ENCODE peak calls at places on chromosome 19, in seven cellular contexts. R, G, B, M, N, S and L are unnamed samples.

GRCh38 chr19:38592940-38593339 is 24.8 kb downstream of the MAP4K1 start:
- DNase-seq in R (no peak), S (no peak), N (no peak), B (no peak), M (no peak), G (no peak), L (no peak)

GRCh38 chr19:35746087-35746462 is 624 bp downstream of the PSENEN start:
- DNase-seq in M (no peak), G (no peak), S (no peak), N (no peak), B (no peak), R (no peak), L (no peak)

GRCh38 chr19:47430041-47430802 is 10.9 kb upstream of the MEIS3 start:
- DNase-seq in B (peak; percentile 41), S (peak; percentile 45), R (no peak), G (peak; percentile 74), N (no peak), M (peak; percentile 49), L (no peak)

GRCh38 chr19:21398851-21399250 is 1.9 kb downstream of the ZNF493 start:
- DNase-seq in N (no peak), S (no peak), R (no peak), G (peak; percentile 51), B (no peak), M (no peak), L (no peak)

GRCh38 chr19:1377965-1378785 is 5.5 kb upstream of the NDUFS7 start:
- DNase-seq in N (no peak), M (no peak), B (no peak), G (no peak), R (no peak), S (no peak), L (no peak)

GRCh38 chr19:50646074-50646807 is 3.0 kb upstream of the C19orf81 start:
- DNase-seq in B (no peak), R (no peak), M (no peak), N (peak; percentile 37), G (peak; percentile 81), S (peak; percentile 63), L (no peak)

GRCh38 chr19:53772943-53773342 is 51.2 kb downstream of the NLRP12 start:
- DNase-seq in G (peak; percentile 68), N (peak; percentile 33), M (peak; percentile 38), R (peak; percentile 48), S (peak; percentile 74), B (peak; percentile 54), L (peak; percentile 7)

GRCh38 chr19:7970716-7971448 is 27.4 kb upstream of the TIMM44 start:
- DNase-seq in G (peak; percentile 25), N (no peak), B (peak; percentile 36), R (no peak), M (peak; percentile 29), S (peak; percentile 49), L (peak; percentile 51)

GRCh38 chr19:42653841-42654240 is 59.1 kb upstream of the CEACAM8 start:
- DNase-seq in G (no peak), S (peak; percentile 7), B (no peak), M (no peak), R (no peak), N (no peak), L (no peak)

GRCh38 chr19:40392894-40393517 is 3.0 kb upstream of the HIPK4 start:
- DNase-seq in R (no peak), B (no peak), N (no peak), M (no peak), G (no peak), S (peak; percentile 20), L (no peak)

GRCh38 chr19:8311461-8312260 is 3.5 kb upstream of the CD320 start:
- DNase-seq in M (no peak), R (no peak), S (peak; percentile 43), B (no peak), N (peak; percentile 54), G (no peak), L (no peak)

GRCh38 chr19:4229179-4229931 is at the start of gene EBI3:
- DNase-seq in N (no peak), S (peak; percentile 37), B (peak; percentile 77), M (peak; percentile 88), G (peak; percentile 78), R (no peak), L (no peak)

GRCh38 chr19:18399008-18399407 is 1.6 kb upstream of the LRRC25 start:
- DNase-seq in B (no peak), S (no peak), N (peak; percentile 49), G (peak; percentile 79), R (no peak), M (no peak), L (no peak)

GRCh38 chr19:40990972-40991381 is at the start of gene CYP2B6:
- DNase-seq in S (no peak), R (no peak), M (no peak), N (no peak), G (no peak), B (no peak), L (no peak)

GRCh38 chr19:17604372-17605025 is 49.0 kb downstream of the COLGALT1 start:
- DNase-seq in S (no peak), R (no peak), M (no peak), G (no peak), B (no peak), N (no peak), L (no peak)

GRCh38 chr19:36182612-36183454 is 30.6 kb upstream of the COX7A1 start:
- DNase-seq in G (peak; percentile 69), B (no peak), S (no peak), R (no peak), M (no peak), N (no peak), L (no peak)

GRCh38 chr19:13115936-13116281 is 631 bp downstream of the TRMT1 start:
- DNase-seq in N (no peak), R (no peak), S (no peak), M (no peak), G (no peak), B (no peak), L (no peak)